ENCODE peak calls at places on chromosomes 1 and 21, in nine cellular contexts. One of them, this sample, is unnamed.
A peak's percentile ranks its signal among the peaks of the same experiment; 100 is the strongest.

GRCh38 chr1:150213170-150214098 is 22.5 kb downstream of the ANP32E start:
- DNase-seq in psoas muscle: peak; percentile 98
- DNase-seq in heart left ventricle: peak; percentile 98
- DNase-seq in fibroblast of lung: peak; percentile 95
- DNase-seq in cardiac muscle cell: peak; percentile 97
- DNase-seq in spleen: peak; percentile 97
- DNase-seq in keratinocyte: no peak
- DNase-seq in colonic mucosa: peak; percentile 93
- DNase-seq in effector memory CD4-positive, alpha-beta T cell: peak; percentile 78
- DNase-seq in this sample: peak; percentile 91

GRCh38 chr1:224592636-224593579 is 23.2 kb upstream of the CNIH3 start:
- DNase-seq in effector memory CD4-positive, alpha-beta T cell: no peak
- DNase-seq in psoas muscle: no peak
- DNase-seq in cardiac muscle cell: peak; percentile 92
- DNase-seq in keratinocyte: peak; percentile 36
- DNase-seq in heart left ventricle: no peak
- DNase-seq in spleen: no peak
- DNase-seq in colonic mucosa: no peak
- DNase-seq in fibroblast of lung: peak; percentile 92
- DNase-seq in this sample: no peak

GRCh38 chr1:164565356-164565755 is 6.4 kb downstream of the PBX1 start:
- DNase-seq in keratinocyte: no peak
- DNase-seq in colonic mucosa: no peak
- DNase-seq in psoas muscle: no peak
- DNase-seq in fibroblast of lung: peak; percentile 40
- DNase-seq in cardiac muscle cell: peak; percentile 43
- DNase-seq in effector memory CD4-positive, alpha-beta T cell: no peak
- DNase-seq in heart left ventricle: no peak
- DNase-seq in spleen: no peak
- DNase-seq in this sample: no peak

GRCh38 chr1:170134606-170135005 is 11.2 kb upstream of the NTMT2 start:
- DNase-seq in fibroblast of lung: no peak
- DNase-seq in heart left ventricle: no peak
- DNase-seq in effector memory CD4-positive, alpha-beta T cell: no peak
- DNase-seq in spleen: no peak
- DNase-seq in colonic mucosa: no peak
- DNase-seq in keratinocyte: no peak
- DNase-seq in psoas muscle: no peak
- DNase-seq in cardiac muscle cell: no peak
- DNase-seq in this sample: no peak

GRCh38 chr1:235366286-235366685 is 941 bp upstream of the TBCE start:
- DNase-seq in effector memory CD4-positive, alpha-beta T cell: no peak
- DNase-seq in spleen: no peak
- DNase-seq in colonic mucosa: no peak
- DNase-seq in psoas muscle: no peak
- DNase-seq in keratinocyte: no peak
- DNase-seq in cardiac muscle cell: no peak
- DNase-seq in heart left ventricle: no peak
- DNase-seq in fibroblast of lung: no peak
- DNase-seq in this sample: no peak

GRCh38 chr1:32928285-32928684 is 27.1 kb upstream of the TMEM54 start:
- DNase-seq in spleen: no peak
- DNase-seq in cardiac muscle cell: no peak
- DNase-seq in psoas muscle: no peak
- DNase-seq in keratinocyte: no peak
- DNase-seq in heart left ventricle: no peak
- DNase-seq in colonic mucosa: no peak
- DNase-seq in effector memory CD4-positive, alpha-beta T cell: no peak
- DNase-seq in fibroblast of lung: no peak
- DNase-seq in this sample: no peak

GRCh38 chr21:15850645-15851044 is 120.9 kb downstream of the USP25 start:
- DNase-seq in psoas muscle: no peak
- DNase-seq in cardiac muscle cell: peak; percentile 64
- DNase-seq in fibroblast of lung: peak; percentile 58
- DNase-seq in colonic mucosa: no peak
- DNase-seq in spleen: no peak
- DNase-seq in effector memory CD4-positive, alpha-beta T cell: no peak
- DNase-seq in keratinocyte: no peak
- DNase-seq in heart left ventricle: no peak
- DNase-seq in this sample: no peak

GRCh38 chr1:159851386-159851785 is 11.1 kb downstream of the VSIG8 start:
- DNase-seq in psoas muscle: no peak
- DNase-seq in heart left ventricle: no peak
- DNase-seq in fibroblast of lung: no peak
- DNase-seq in colonic mucosa: no peak
- DNase-seq in cardiac muscle cell: no peak
- DNase-seq in effector memory CD4-positive, alpha-beta T cell: no peak
- DNase-seq in spleen: no peak
- DNase-seq in keratinocyte: no peak
- DNase-seq in this sample: no peak

GRCh38 chr1:19688041-19688842 is 23.6 kb downstream of the HTR6 start:
- DNase-seq in effector memory CD4-positive, alpha-beta T cell: peak; percentile 35
- DNase-seq in colonic mucosa: no peak
- DNase-seq in spleen: peak; percentile 78
- DNase-seq in heart left ventricle: no peak
- DNase-seq in psoas muscle: no peak
- DNase-seq in cardiac muscle cell: no peak
- DNase-seq in fibroblast of lung: no peak
- DNase-seq in keratinocyte: no peak
- DNase-seq in this sample: no peak

GRCh38 chr1:82838066-82838465 is 1037.3 kb downstream of the ADGRL2 start:
- DNase-seq in spleen: no peak
- DNase-seq in heart left ventricle: no peak
- DNase-seq in fibroblast of lung: peak; percentile 6
- DNase-seq in psoas muscle: no peak
- DNase-seq in cardiac muscle cell: peak; percentile 2
- DNase-seq in keratinocyte: no peak
- DNase-seq in effector memory CD4-positive, alpha-beta T cell: no peak
- DNase-seq in colonic mucosa: no peak
- DNase-seq in this sample: no peak

GRCh38 chr1:36161656-36162531 is 5.9 kb downstream of the MAP7D1 start:
- DNase-seq in psoas muscle: peak; percentile 32
- DNase-seq in heart left ventricle: no peak
- DNase-seq in spleen: peak; percentile 90
- DNase-seq in keratinocyte: peak; percentile 95
- DNase-seq in effector memory CD4-positive, alpha-beta T cell: no peak
- DNase-seq in colonic mucosa: no peak
- DNase-seq in cardiac muscle cell: no peak
- DNase-seq in fibroblast of lung: no peak
- DNase-seq in this sample: no peak

GRCh38 chr1:30036666-30037065 is 686.7 kb downstream of the MATN1 start:
- DNase-seq in fibroblast of lung: no peak
- DNase-seq in psoas muscle: no peak
- DNase-seq in colonic mucosa: peak; percentile 2
- DNase-seq in effector memory CD4-positive, alpha-beta T cell: no peak
- DNase-seq in heart left ventricle: no peak
- DNase-seq in keratinocyte: no peak
- DNase-seq in spleen: no peak
- DNase-seq in cardiac muscle cell: no peak
- DNase-seq in this sample: no peak

GRCh38 chr1:236762410-236762809 is 32.7 kb upstream of the MTR start:
- DNase-seq in fibroblast of lung: no peak
- DNase-seq in effector memory CD4-positive, alpha-beta T cell: no peak
- DNase-seq in colonic mucosa: no peak
- DNase-seq in keratinocyte: no peak
- DNase-seq in heart left ventricle: no peak
- DNase-seq in cardiac muscle cell: no peak
- DNase-seq in psoas muscle: no peak
- DNase-seq in spleen: no peak
- DNase-seq in this sample: no peak

GRCh38 chr1:21338568-21339401 is 48.5 kb upstream of the ECE1 start:
- DNase-seq in keratinocyte: no peak
- DNase-seq in fibroblast of lung: peak; percentile 97
- DNase-seq in colonic mucosa: peak; percentile 71
- DNase-seq in heart left ventricle: peak; percentile 87
- DNase-seq in spleen: peak; percentile 78
- DNase-seq in cardiac muscle cell: peak; percentile 69
- DNase-seq in effector memory CD4-positive, alpha-beta T cell: no peak
- DNase-seq in psoas muscle: peak; percentile 94
- DNase-seq in this sample: no peak

GRCh38 chr1:2214541-2215241 is 13.4 kb upstream of the SKI start:
- DNase-seq in effector memory CD4-positive, alpha-beta T cell: no peak
- DNase-seq in colonic mucosa: no peak
- DNase-seq in psoas muscle: peak; percentile 70
- DNase-seq in fibroblast of lung: peak; percentile 20
- DNase-seq in heart left ventricle: peak; percentile 72
- DNase-seq in cardiac muscle cell: no peak
- DNase-seq in keratinocyte: no peak
- DNase-seq in spleen: peak; percentile 89
- DNase-seq in this sample: no peak

GRCh38 chr1:117106478-117106877 is 15.1 kb downstream of the TRIM45 start:
- DNase-seq in heart left ventricle: no peak
- DNase-seq in keratinocyte: no peak
- DNase-seq in fibroblast of lung: no peak
- DNase-seq in spleen: no peak
- DNase-seq in colonic mucosa: no peak
- DNase-seq in cardiac muscle cell: no peak
- DNase-seq in psoas muscle: no peak
- DNase-seq in effector memory CD4-positive, alpha-beta T cell: no peak
- DNase-seq in this sample: no peak

GRCh38 chr21:26165331-26165730 is 5.2 kb downstream of the APP start:
- DNase-seq in psoas muscle: no peak
- DNase-seq in keratinocyte: no peak
- DNase-seq in heart left ventricle: no peak
- DNase-seq in spleen: no peak
- DNase-seq in cardiac muscle cell: no peak
- DNase-seq in fibroblast of lung: no peak
- DNase-seq in effector memory CD4-positive, alpha-beta T cell: no peak
- DNase-seq in colonic mucosa: no peak
- DNase-seq in this sample: no peak
- H3K27ac ChIP-seq in psoas muscle: no peak overlapping the region
- H3K27ac ChIP-seq in keratinocyte: peak overlapping the region; percentile 37
- H3K27ac ChIP-seq in heart left ventricle: no peak overlapping the region
- H3K27ac ChIP-seq in spleen: no peak overlapping the region
- H3K27ac ChIP-seq in cardiac muscle cell: no peak overlapping the region
- H3K27ac ChIP-seq in fibroblast of lung: no peak overlapping the region
- H3K27ac ChIP-seq in effector memory CD4-positive, alpha-beta T cell: no peak overlapping the region
- H3K27ac ChIP-seq in colonic mucosa: no peak overlapping the region
- H3K27ac ChIP-seq in this sample: no peak overlapping the region

GRCh38 chr1:211726467-211726866 is 51.0 kb upstream of the NEK2 start:
- DNase-seq in heart left ventricle: no peak
- DNase-seq in cardiac muscle cell: no peak
- DNase-seq in fibroblast of lung: no peak
- DNase-seq in colonic mucosa: no peak
- DNase-seq in psoas muscle: no peak
- DNase-seq in effector memory CD4-positive, alpha-beta T cell: no peak
- DNase-seq in spleen: no peak
- DNase-seq in keratinocyte: no peak
- DNase-seq in this sample: no peak

GRCh38 chr1:211729238-211729637 is 53.8 kb upstream of the NEK2 start:
- DNase-seq in fibroblast of lung: no peak
- DNase-seq in effector memory CD4-positive, alpha-beta T cell: no peak
- DNase-seq in spleen: no peak
- DNase-seq in colonic mucosa: no peak
- DNase-seq in heart left ventricle: no peak
- DNase-seq in cardiac muscle cell: no peak
- DNase-seq in keratinocyte: no peak
- DNase-seq in psoas muscle: no peak
- DNase-seq in this sample: no peak

GRCh38 chr1:211723273-211723672 is 47.9 kb upstream of the NEK2 start:
- DNase-seq in colonic mucosa: no peak
- DNase-seq in psoas muscle: no peak
- DNase-seq in keratinocyte: no peak
- DNase-seq in cardiac muscle cell: no peak
- DNase-seq in effector memory CD4-positive, alpha-beta T cell: no peak
- DNase-seq in heart left ventricle: no peak
- DNase-seq in fibroblast of lung: no peak
- DNase-seq in spleen: no peak
- DNase-seq in this sample: no peak

GRCh38 chr1:211722277-211723175 is 47.1 kb upstream of the NEK2 start:
- DNase-seq in spleen: no peak
- DNase-seq in psoas muscle: no peak
- DNase-seq in keratinocyte: no peak
- DNase-seq in colonic mucosa: no peak
- DNase-seq in cardiac muscle cell: no peak
- DNase-seq in effector memory CD4-positive, alpha-beta T cell: no peak
- DNase-seq in fibroblast of lung: no peak
- DNase-seq in heart left ventricle: no peak
- DNase-seq in this sample: no peak

DNA sequence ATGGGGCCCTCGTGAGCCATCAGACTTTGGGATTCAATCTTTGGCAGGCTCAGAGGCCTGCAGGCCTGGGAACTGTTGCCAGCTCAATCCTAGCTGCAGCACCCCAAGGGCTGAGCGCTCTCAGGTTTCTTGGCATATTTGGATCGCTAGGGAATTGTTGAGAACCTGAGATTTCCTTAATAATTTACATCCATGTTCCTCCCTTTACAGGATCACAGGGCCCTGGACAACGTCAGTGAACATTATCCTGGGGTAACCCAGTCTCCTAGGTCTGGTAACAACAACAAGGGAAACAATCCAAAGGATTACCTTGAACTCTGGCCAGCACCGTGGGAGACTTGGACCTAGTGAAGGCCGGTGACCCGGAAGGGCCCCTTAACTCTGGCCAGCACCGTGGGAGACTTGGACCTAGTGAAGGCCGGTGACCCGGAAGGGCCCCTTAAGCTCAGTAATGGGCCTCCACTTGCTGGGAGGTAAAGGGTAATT is 49.3 kb upstream of the NEK2 start:
- DNase-seq in effector memory CD4-positive, alpha-beta T cell: no peak
- DNase-seq in colonic mucosa: no peak
- DNase-seq in heart left ventricle: no peak
- DNase-seq in spleen: no peak
- DNase-seq in keratinocyte: no peak
- DNase-seq in cardiac muscle cell: peak; percentile 36
- DNase-seq in psoas muscle: no peak
- DNase-seq in fibroblast of lung: no peak
- DNase-seq in this sample: no peak
- H3K4me1 ChIP-seq in effector memory CD4-positive, alpha-beta T cell: no peaks in the 10 kb centered on the region
- H3K4me1 ChIP-seq in colonic mucosa: no peaks in the 10 kb centered on the region
- H3K4me1 ChIP-seq in heart left ventricle: no peaks in the 10 kb centered on the region
- H3K4me1 ChIP-seq in spleen: peaks cover 3% of the 10 kb centered on the region
- H3K4me1 ChIP-seq in keratinocyte: no peaks in the 10 kb centered on the region
- H3K4me1 ChIP-seq in cardiac muscle cell: no peaks in the 10 kb centered on the region
- H3K4me1 ChIP-seq in psoas muscle: no peaks in the 10 kb centered on the region
- H3K4me1 ChIP-seq in fibroblast of lung: no peaks in the 10 kb centered on the region
- H3K4me1 ChIP-seq in this sample: no peaks in the 10 kb centered on the region

GRCh38 chr1:163196449-163196787 is 6.3 kb downstream of the RGS5 start:
- DNase-seq in colonic mucosa: no peak
- DNase-seq in spleen: no peak
- DNase-seq in fibroblast of lung: no peak
- DNase-seq in psoas muscle: no peak
- DNase-seq in effector memory CD4-positive, alpha-beta T cell: no peak
- DNase-seq in cardiac muscle cell: peak; percentile 27
- DNase-seq in heart left ventricle: no peak
- DNase-seq in keratinocyte: no peak
- DNase-seq in this sample: no peak
- H3K4me3 ChIP-seq in colonic mucosa: no peak overlapping the region
- H3K4me3 ChIP-seq in spleen: no peak overlapping the region
- H3K4me3 ChIP-seq in fibroblast of lung: no peak overlapping the region
- H3K4me3 ChIP-seq in psoas muscle: no peak overlapping the region
- H3K4me3 ChIP-seq in effector memory CD4-positive, alpha-beta T cell: no peak overlapping the region
- H3K4me3 ChIP-seq in cardiac muscle cell: no peak overlapping the region
- H3K4me3 ChIP-seq in heart left ventricle: peak overlapping the region; percentile 41
- H3K4me3 ChIP-seq in keratinocyte: no peak overlapping the region
- H3K4me3 ChIP-seq in this sample: no peak overlapping the region

DNA sequence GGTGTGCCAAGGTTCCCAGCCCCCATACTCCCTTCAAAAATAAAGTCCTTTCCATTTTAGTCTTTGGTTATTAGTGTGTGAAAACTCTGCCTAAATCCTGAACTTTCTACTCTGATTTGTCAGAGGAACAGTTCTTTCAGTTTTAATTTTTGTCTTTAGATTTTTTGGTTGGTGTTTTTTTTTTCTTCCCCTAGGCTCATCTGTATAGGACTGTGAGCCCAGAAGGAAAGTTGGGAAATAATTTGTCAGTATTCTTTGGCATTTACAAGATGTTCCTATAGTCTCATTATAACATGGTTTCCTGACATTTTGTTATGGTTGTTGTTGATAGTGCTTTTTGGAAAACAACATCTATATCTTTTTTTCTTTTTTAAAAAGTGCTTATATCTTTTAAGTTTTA is 38.0 kb downstream of the LAMC1 start:
- DNase-seq in effector memory CD4-positive, alpha-beta T cell: no peak
- DNase-seq in psoas muscle: no peak
- DNase-seq in keratinocyte: no peak
- DNase-seq in colonic mucosa: no peak
- DNase-seq in spleen: no peak
- DNase-seq in fibroblast of lung: peak; percentile 42
- DNase-seq in cardiac muscle cell: peak; percentile 59
- DNase-seq in heart left ventricle: no peak
- DNase-seq in this sample: no peak
- H3K27ac ChIP-seq in effector memory CD4-positive, alpha-beta T cell: no peak overlapping the region
- H3K27ac ChIP-seq in psoas muscle: no peak overlapping the region
- H3K27ac ChIP-seq in keratinocyte: peak overlapping the region; percentile 77
- H3K27ac ChIP-seq in colonic mucosa: no peak overlapping the region
- H3K27ac ChIP-seq in spleen: no peak overlapping the region
- H3K27ac ChIP-seq in fibroblast of lung: peak overlapping the region; percentile 76
- H3K27ac ChIP-seq in cardiac muscle cell: no peak overlapping the region
- H3K27ac ChIP-seq in heart left ventricle: peak overlapping the region; percentile 5
- H3K27ac ChIP-seq in this sample: no peak overlapping the region

This sample was measured in iPS DF 6.9.